ENCODE peak calls at places on chromosomes 2 and 18, in four cellular contexts. F is GM12865, K is Kasumi-1, Y is bronchial epithelial cell. B is an unnamed sample.

GRCh38 chr2:232420463-232421188 is 14.0 kb downstream of the ALPG start:
- DNase-seq in Y (peak), K (no peak), F (peak), B (no peak)

GRCh38 chr2:112614201-112614840 is 29.9 kb downstream of the CHCHD5 start:
- DNase-seq in Y (no peak), F (no peak), K (no peak), B (no peak)

GRCh38 chr2:96809951-96810782 is 5.9 kb upstream of the CNNM3 start:
- DNase-seq in Y (no peak), K (no peak), F (no peak), B (no peak)

GRCh38 chr2:234913208-234913626 is 38.6 kb upstream of the SH3BP4 start:
- DNase-seq in Y (no peak), F (no peak), K (no peak), B (no peak)

GRCh38 chr2:19300961-19301360 is 57.5 kb downstream of the OSR1 start:
- DNase-seq in Y (peak), K (no peak), F (no peak), B (no peak)

GRCh38 chr2:197498937-197499593 is 575 bp downstream of the HSPD1 start:
- DNase-seq in F (peak), K (peak), Y (peak), B (peak)

GRCh38 chr2:20501974-20502373 is 55.1 kb downstream of the RHOB start:
- DNase-seq in F (no peak), Y (peak), K (no peak), B (no peak)

GRCh38 chr2:233789554-233789953 is 11.4 kb downstream of the MROH2A start:
- DNase-seq in F (no peak), K (no peak), Y (no peak), B (no peak)

GRCh38 chr2:101190753-101191516 is 39.8 kb upstream of the TBC1D8 start:
- DNase-seq in Y (peak), F (no peak), K (no peak), B (no peak)

GRCh38 chr2:24456610-24457556 is 34.2 kb upstream of the NCOA1 start:
- DNase-seq in F (no peak), K (peak), Y (peak), B (no peak)

GRCh38 chr18:13006731-13007550 is 15.8 kb downstream of the CEP192 start:
- DNase-seq in F (no peak), K (peak), Y (no peak), B (no peak)

GRCh38 chr2:174376967-174377366 is 18.6 kb upstream of the SCRN3 start:
- DNase-seq in F (no peak), K (no peak), Y (peak), B (no peak)

B was measured in AML-193.